ENCODE peak calls at places on chromosomes 16 and 17, in six cellular contexts. Q, X, A, M, D and I are unnamed samples.

GRCh38 chr16:67598527-67598926 is 36.2 kb downstream of the CTCF start:
- DNase-seq in A (no peak), D (no peak), X (no peak), M (no peak), Q (no peak), I (no peak)

GRCh38 chr17:39754958-39755549 is 17.3 kb downstream of the GRB7 start:
- DNase-seq in A (no peak), X (peak), M (no peak), Q (peak), D (no peak), I (no peak)

GRCh38 chr17:15999974-16000827 is 577 bp downstream of the TTC19 start:
- DNase-seq in D (peak), A (peak), X (peak), M (peak), Q (peak), I (peak)

GRCh38 chr17:40553694-40554534 is 11.4 kb downstream of the CCR7 start:
- DNase-seq in D (peak), X (no peak), Q (no peak), M (no peak), A (peak), I (peak)

GRCh38 chr16:35255186-35255803 is 1795.9 kb downstream of the TP53TG3F start:
- DNase-seq in Q (no peak), M (no peak), X (no peak), A (no peak), D (no peak), I (no peak)

GRCh38 chr17:16516594-16517018 is 24.6 kb upstream of the LRRC75A start:
- DNase-seq in A (peak), D (no peak), Q (peak), M (no peak), X (peak), I (peak)

GRCh38 chr17:48444531-48445247 is 14.7 kb upstream of the SKAP1 start:
- DNase-seq in D (no peak), Q (no peak), M (peak), X (no peak), A (no peak), I (no peak)

GRCh38 chr17:82458885-82459424 is 414 bp downstream of the NARF start:
- DNase-seq in M (no peak), X (no peak), Q (peak), D (peak), A (no peak), I (no peak)